ENCODE peak calls at places on chromosome X, in eight cellular contexts. One of them, this sample, is unnamed.

GRCh38 chrX:148311544-148311943 is 188.9 kb upstream of the AFF2 start:
- DNase-seq in MM.1S: peak; percentile 24
- DNase-seq in small intestine: no peak
- DNase-seq in fibroblast of mammary gland: no peak
- DNase-seq in mammary epithelial cell: no peak
- DNase-seq in endodermal cell: no peak
- DNase-seq in fibroblast of the aortic adventitia: no peak
- DNase-seq in cardiac fibroblast: no peak
- DNase-seq in this sample: no peak

GRCh38 chrX:153900806-153901752 is 3.4 kb upstream of the AVPR2 start:
- DNase-seq in MM.1S: peak; percentile 78
- DNase-seq in small intestine: no peak
- DNase-seq in fibroblast of mammary gland: peak; percentile 73
- DNase-seq in mammary epithelial cell: peak; percentile 84
- DNase-seq in endodermal cell: peak; percentile 60
- DNase-seq in fibroblast of the aortic adventitia: peak; percentile 75
- DNase-seq in cardiac fibroblast: peak; percentile 89
- DNase-seq in this sample: no peak

GRCh38 chrX:140425712-140426395 is 79.0 kb downstream of the SOX3 start:
- DNase-seq in MM.1S: no peak
- DNase-seq in small intestine: no peak
- DNase-seq in fibroblast of mammary gland: no peak
- DNase-seq in mammary epithelial cell: no peak
- DNase-seq in endodermal cell: no peak
- DNase-seq in fibroblast of the aortic adventitia: no peak
- DNase-seq in cardiac fibroblast: no peak
- DNase-seq in this sample: no peak

GRCh38 chrX:38968817-38969216 is 167.6 kb downstream of the MID1IP1 start:
- DNase-seq in MM.1S: no peak
- DNase-seq in small intestine: no peak
- DNase-seq in fibroblast of mammary gland: no peak
- DNase-seq in mammary epithelial cell: no peak
- DNase-seq in endodermal cell: no peak
- DNase-seq in fibroblast of the aortic adventitia: no peak
- DNase-seq in cardiac fibroblast: no peak
- DNase-seq in this sample: no peak

GRCh38 chrX:75547783-75548182 is 24.9 kb upstream of the ZDHHC15 start:
- DNase-seq in MM.1S: no peak
- DNase-seq in small intestine: no peak
- DNase-seq in fibroblast of mammary gland: no peak
- DNase-seq in mammary epithelial cell: no peak
- DNase-seq in endodermal cell: no peak
- DNase-seq in fibroblast of the aortic adventitia: no peak
- DNase-seq in cardiac fibroblast: no peak
- DNase-seq in this sample: no peak

GRCh38 chrX:109890910-109891502 is 111.9 kb upstream of the TMEM164 start:
- DNase-seq in MM.1S: peak; percentile 66
- DNase-seq in small intestine: peak; percentile 41
- DNase-seq in fibroblast of mammary gland: peak; percentile 59
- DNase-seq in mammary epithelial cell: peak; percentile 34
- DNase-seq in endodermal cell: peak; percentile 90
- DNase-seq in fibroblast of the aortic adventitia: peak; percentile 74
- DNase-seq in cardiac fibroblast: peak; percentile 74
- DNase-seq in this sample: peak; percentile 72

GRCh38 chrX:53089224-53089842 is 4.6 kb upstream of the KANTR start:
- DNase-seq in MM.1S: peak; percentile 44
- DNase-seq in small intestine: peak; percentile 56
- DNase-seq in fibroblast of mammary gland: peak; percentile 74
- DNase-seq in mammary epithelial cell: peak; percentile 41
- DNase-seq in endodermal cell: no peak
- DNase-seq in fibroblast of the aortic adventitia: peak; percentile 79
- DNase-seq in cardiac fibroblast: peak; percentile 78
- DNase-seq in this sample: no peak

GRCh38 chrX:3728454-3728853 is 15.0 kb upstream of the PRKX start:
- DNase-seq in MM.1S: no peak
- DNase-seq in small intestine: no peak
- DNase-seq in fibroblast of mammary gland: peak; percentile 48
- DNase-seq in mammary epithelial cell: no peak
- DNase-seq in endodermal cell: no peak
- DNase-seq in fibroblast of the aortic adventitia: peak; percentile 86
- DNase-seq in cardiac fibroblast: peak; percentile 47
- DNase-seq in this sample: no peak

GRCh38 chrX:46837543-46838481 is 969 bp downstream of the RP2 start:
- DNase-seq in MM.1S: peak; percentile 40
- DNase-seq in small intestine: peak; percentile 69
- DNase-seq in fibroblast of mammary gland: peak; percentile 41
- DNase-seq in mammary epithelial cell: peak; percentile 59
- DNase-seq in endodermal cell: no peak
- DNase-seq in fibroblast of the aortic adventitia: peak; percentile 44
- DNase-seq in cardiac fibroblast: peak; percentile 20
- DNase-seq in this sample: no peak

GRCh38 chrX:129739591-129739990 is 812 bp downstream of the XPNPEP2 start:
- DNase-seq in MM.1S: no peak
- DNase-seq in small intestine: peak; percentile 62
- DNase-seq in fibroblast of mammary gland: no peak
- DNase-seq in mammary epithelial cell: no peak
- DNase-seq in endodermal cell: no peak
- DNase-seq in fibroblast of the aortic adventitia: no peak
- DNase-seq in cardiac fibroblast: peak; percentile 16
- DNase-seq in this sample: no peak

GRCh38 chrX:125295337-125295736 is 24.3 kb upstream of the TEX13C start:
- DNase-seq in MM.1S: no peak
- DNase-seq in small intestine: no peak
- DNase-seq in fibroblast of mammary gland: no peak
- DNase-seq in mammary epithelial cell: no peak
- DNase-seq in endodermal cell: no peak
- DNase-seq in fibroblast of the aortic adventitia: no peak
- DNase-seq in cardiac fibroblast: no peak
- DNase-seq in this sample: no peak

GRCh38 chrX:10156199-10157031 is at the start of gene CLCN4:
- DNase-seq in MM.1S: no peak
- DNase-seq in small intestine: peak; percentile 12
- DNase-seq in fibroblast of mammary gland: peak; percentile 43
- DNase-seq in mammary epithelial cell: no peak
- DNase-seq in endodermal cell: peak; percentile 82
- DNase-seq in fibroblast of the aortic adventitia: peak; percentile 72
- DNase-seq in cardiac fibroblast: peak; percentile 71
- DNase-seq in this sample: peak; percentile 30

GRCh38 chrX:6132970-6133369 is 95.7 kb downstream of the NLGN4X start:
- DNase-seq in MM.1S: no peak
- DNase-seq in small intestine: no peak
- DNase-seq in fibroblast of mammary gland: no peak
- DNase-seq in mammary epithelial cell: no peak
- DNase-seq in endodermal cell: no peak
- DNase-seq in fibroblast of the aortic adventitia: no peak
- DNase-seq in cardiac fibroblast: no peak
- DNase-seq in this sample: no peak

GRCh38 chrX:136055651-136056221 is 70.5 kb downstream of the SLC9A6 start:
- DNase-seq in MM.1S: no peak
- DNase-seq in small intestine: no peak
- DNase-seq in fibroblast of mammary gland: peak; percentile 87
- DNase-seq in mammary epithelial cell: no peak
- DNase-seq in endodermal cell: no peak
- DNase-seq in fibroblast of the aortic adventitia: peak; percentile 94
- DNase-seq in cardiac fibroblast: peak; percentile 82
- DNase-seq in this sample: no peak
- H3K4me3 ChIP-seq in MM.1S: no peak overlapping the region
- H3K4me3 ChIP-seq in small intestine: no peak overlapping the region
- H3K4me3 ChIP-seq in fibroblast of mammary gland: no peak overlapping the region
- H3K4me3 ChIP-seq in mammary epithelial cell: no peak overlapping the region
- H3K4me3 ChIP-seq in endodermal cell: no peak overlapping the region
- H3K4me3 ChIP-seq in fibroblast of the aortic adventitia: peak overlapping the region; percentile 2
- H3K4me3 ChIP-seq in cardiac fibroblast: no peak overlapping the region
- H3K4me3 ChIP-seq in this sample: no peak overlapping the region

GRCh38 chrX:102654696-102655095 is 3.4 kb downstream of the GPRASP1 start:
- DNase-seq in MM.1S: no peak
- DNase-seq in small intestine: no peak
- DNase-seq in fibroblast of mammary gland: no peak
- DNase-seq in mammary epithelial cell: no peak
- DNase-seq in endodermal cell: no peak
- DNase-seq in fibroblast of the aortic adventitia: peak; percentile 32
- DNase-seq in cardiac fibroblast: no peak
- DNase-seq in this sample: no peak

GRCh38 chrX:102658551-102658950 is 7.3 kb downstream of the GPRASP1 start:
- DNase-seq in MM.1S: no peak
- DNase-seq in small intestine: peak; percentile 24
- DNase-seq in fibroblast of mammary gland: peak; percentile 25
- DNase-seq in mammary epithelial cell: no peak
- DNase-seq in endodermal cell: no peak
- DNase-seq in fibroblast of the aortic adventitia: no peak
- DNase-seq in cardiac fibroblast: peak; percentile 29
- DNase-seq in this sample: no peak

DNA sequence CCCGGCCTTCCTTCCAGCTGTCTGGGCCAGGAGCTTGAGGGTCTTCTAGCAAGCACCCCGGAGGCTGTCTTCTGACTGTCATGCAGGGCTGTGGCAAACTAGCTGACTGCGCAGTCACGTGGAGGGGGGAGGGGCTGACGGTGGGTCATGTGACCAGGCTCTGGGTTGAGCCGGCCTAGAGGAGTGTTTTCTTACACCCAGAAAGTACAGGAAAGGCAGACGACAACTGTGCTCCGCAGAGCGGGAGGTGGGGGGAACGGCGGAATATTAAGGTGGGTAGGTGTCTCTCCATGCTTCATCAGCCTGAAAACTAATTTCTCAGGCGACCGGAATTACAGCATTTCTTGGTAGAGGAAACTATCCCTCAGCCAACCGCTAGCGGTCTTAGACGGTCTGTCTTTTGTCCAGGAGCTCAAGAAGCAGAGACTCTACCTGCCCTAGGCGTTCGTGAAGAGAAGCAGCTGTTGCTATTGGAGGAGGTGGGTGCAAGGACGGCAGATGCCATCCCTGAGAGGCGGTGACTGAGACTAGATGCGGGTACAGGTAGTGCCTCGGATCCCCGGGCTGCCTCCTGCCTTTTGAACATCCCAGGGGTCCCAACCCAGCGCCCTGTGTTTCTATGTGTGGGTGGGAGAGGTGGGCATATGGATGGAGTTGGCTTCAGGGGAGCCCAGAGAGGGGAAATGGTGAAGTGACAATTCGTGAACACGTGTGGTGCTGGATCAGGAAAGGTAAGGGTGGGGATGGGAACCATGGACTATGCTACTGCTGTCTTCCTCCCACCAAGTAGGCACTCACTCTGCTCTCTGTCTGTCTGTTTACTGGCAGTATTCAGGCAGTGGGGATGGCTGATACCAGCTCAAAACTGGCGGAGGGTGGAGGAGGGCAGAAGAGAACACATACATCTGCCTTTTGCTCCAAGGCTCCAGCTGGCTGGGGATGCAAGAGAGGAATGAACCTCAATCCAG is 8.8 kb downstream of the GPRASP1 start:
- DNase-seq in MM.1S: peak; percentile 78
- DNase-seq in small intestine: peak; percentile 76
- DNase-seq in fibroblast of mammary gland: peak; percentile 69
- DNase-seq in mammary epithelial cell: no peak
- DNase-seq in endodermal cell: peak; percentile 91
- DNase-seq in fibroblast of the aortic adventitia: peak; percentile 70
- DNase-seq in cardiac fibroblast: peak; percentile 74
- DNase-seq in this sample: peak; percentile 67
- H3K4me3 ChIP-seq in MM.1S: peak overlapping the region; percentile 61
- H3K4me3 ChIP-seq in small intestine: peak overlapping the region; percentile 48
- H3K4me3 ChIP-seq in fibroblast of mammary gland: peak overlapping the region; percentile 58
- H3K4me3 ChIP-seq in mammary epithelial cell: no peak overlapping the region
- H3K4me3 ChIP-seq in endodermal cell: peak overlapping the region; percentile 83
- H3K4me3 ChIP-seq in fibroblast of the aortic adventitia: peak overlapping the region; percentile 65
- H3K4me3 ChIP-seq in cardiac fibroblast: peak overlapping the region; percentile 53
- H3K4me3 ChIP-seq in this sample: peak overlapping the region; percentile 58

GRCh38 chrX:100381613-100382012 is 28.5 kb downstream of the PCDH19 start:
- DNase-seq in MM.1S: no peak
- DNase-seq in small intestine: no peak
- DNase-seq in fibroblast of mammary gland: peak; percentile 29
- DNase-seq in mammary epithelial cell: peak; percentile 68
- DNase-seq in endodermal cell: no peak
- DNase-seq in fibroblast of the aortic adventitia: peak; percentile 4
- DNase-seq in cardiac fibroblast: no peak
- DNase-seq in this sample: no peak
- H3K4me3 ChIP-seq in MM.1S: no peak overlapping the region
- H3K4me3 ChIP-seq in small intestine: no peak overlapping the region
- H3K4me3 ChIP-seq in fibroblast of mammary gland: no peak overlapping the region
- H3K4me3 ChIP-seq in mammary epithelial cell: no peak overlapping the region
- H3K4me3 ChIP-seq in endodermal cell: no peak overlapping the region
- H3K4me3 ChIP-seq in fibroblast of the aortic adventitia: no peak overlapping the region
- H3K4me3 ChIP-seq in cardiac fibroblast: no peak overlapping the region
- H3K4me3 ChIP-seq in this sample: no peak overlapping the region

GRCh38 chrX:45811307-45811706 is 610.6 kb upstream of the DIPK2B start:
- DNase-seq in MM.1S: no peak
- DNase-seq in small intestine: no peak
- DNase-seq in fibroblast of mammary gland: no peak
- DNase-seq in mammary epithelial cell: no peak
- DNase-seq in endodermal cell: no peak
- DNase-seq in fibroblast of the aortic adventitia: no peak
- DNase-seq in cardiac fibroblast: no peak
- DNase-seq in this sample: no peak

GRCh38 chrX:45803383-45803921 is 602.8 kb upstream of the DIPK2B start:
- DNase-seq in MM.1S: no peak
- DNase-seq in small intestine: no peak
- DNase-seq in fibroblast of mammary gland: peak; percentile 97
- DNase-seq in mammary epithelial cell: peak; percentile 98
- DNase-seq in endodermal cell: no peak
- DNase-seq in fibroblast of the aortic adventitia: peak; percentile 85
- DNase-seq in cardiac fibroblast: peak; percentile 72
- DNase-seq in this sample: no peak

GRCh38 chrX:45801554-45801953 is 600.9 kb upstream of the DIPK2B start:
- DNase-seq in MM.1S: peak; percentile 44
- DNase-seq in small intestine: peak; percentile 37
- DNase-seq in fibroblast of mammary gland: peak; percentile 65
- DNase-seq in mammary epithelial cell: peak; percentile 50
- DNase-seq in endodermal cell: no peak
- DNase-seq in fibroblast of the aortic adventitia: peak; percentile 60
- DNase-seq in cardiac fibroblast: peak; percentile 54
- DNase-seq in this sample: no peak

GRCh38 chrX:45807572-45808425 is 607.1 kb upstream of the DIPK2B start:
- DNase-seq in MM.1S: no peak
- DNase-seq in small intestine: peak; percentile 39
- DNase-seq in fibroblast of mammary gland: peak; percentile 72
- DNase-seq in mammary epithelial cell: peak; percentile 50
- DNase-seq in endodermal cell: no peak
- DNase-seq in fibroblast of the aortic adventitia: peak; percentile 73
- DNase-seq in cardiac fibroblast: peak; percentile 62
- DNase-seq in this sample: no peak

DNA sequence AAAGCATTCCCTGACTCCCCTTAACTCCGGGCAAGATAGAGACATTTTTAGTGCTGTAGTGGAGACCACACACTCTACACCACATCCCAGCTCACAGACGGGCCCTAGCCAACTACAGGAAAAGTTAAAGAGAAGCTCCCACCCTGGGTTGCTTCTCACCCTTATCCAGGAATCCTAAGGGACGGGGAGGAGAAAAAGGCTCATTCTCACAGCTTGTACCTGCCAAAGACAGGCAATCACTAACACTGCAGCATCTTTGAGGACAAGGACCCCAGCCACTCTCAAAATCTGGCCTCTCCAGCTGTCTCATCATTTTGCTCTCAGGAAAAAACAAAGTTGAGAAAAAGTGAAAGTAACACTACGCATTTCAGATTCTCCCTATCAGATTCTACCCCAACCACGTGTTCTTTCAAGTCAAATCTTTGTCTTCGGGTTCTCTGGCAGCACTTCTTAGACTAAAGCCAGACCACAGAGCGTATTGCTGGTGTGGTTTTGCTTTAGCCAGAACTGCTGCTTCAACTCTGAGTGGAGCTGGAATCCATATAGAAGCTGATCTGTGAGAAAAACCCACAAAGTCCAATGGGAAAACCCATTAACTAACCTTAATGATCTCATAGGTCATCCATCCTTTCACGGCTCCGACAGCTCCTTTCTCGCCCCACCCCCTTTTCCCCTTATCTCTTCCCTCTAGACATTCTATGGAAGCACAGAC is 605.9 kb upstream of the DIPK2B start:
- DNase-seq in MM.1S: no peak
- DNase-seq in small intestine: peak; percentile 41
- DNase-seq in fibroblast of mammary gland: peak; percentile 97
- DNase-seq in mammary epithelial cell: peak; percentile 69
- DNase-seq in endodermal cell: no peak
- DNase-seq in fibroblast of the aortic adventitia: peak; percentile 93
- DNase-seq in cardiac fibroblast: peak; percentile 85
- DNase-seq in this sample: no peak
- H3K4me3 ChIP-seq in MM.1S: no peak overlapping the region
- H3K4me3 ChIP-seq in small intestine: no peak overlapping the region
- H3K4me3 ChIP-seq in fibroblast of mammary gland: peak overlapping the region; percentile 21
- H3K4me3 ChIP-seq in mammary epithelial cell: no peak overlapping the region
- H3K4me3 ChIP-seq in endodermal cell: no peak overlapping the region
- H3K4me3 ChIP-seq in fibroblast of the aortic adventitia: peak overlapping the region; percentile 62
- H3K4me3 ChIP-seq in cardiac fibroblast: peak overlapping the region; percentile 31
- H3K4me3 ChIP-seq in this sample: no peak overlapping the region